ENCODE peak calls at places on chromosomes 4 and X, in seven cellular contexts. W is adrenal gland, D is Calu3, K is tibial artery, G is OCI-LY7, V is neural progenitor cell, O is thoracic aorta. C is an unnamed sample.

GRCh38 chrX:130756233-130756632 is 146.8 kb downstream of the ENOX2 start:
- DNase-seq in W (no peak), V (no peak), G (no peak), K (no peak), D (no peak), O (no peak), C (no peak)

GRCh38 chr4:1029957-1030520 is 18.6 kb downstream of the FGFRL1 start:
- DNase-seq in O (no peak), W (no peak), G (no peak), V (no peak), K (no peak), D (no peak), C (no peak)

GRCh38 chr4:110106946-110107325 is 91.5 kb downstream of the ELOVL6 start:
- DNase-seq in O (no peak), W (no peak), D (no peak), K (no peak), V (no peak), G (no peak), C (no peak)

GRCh38 chrX:46979340-46979739 is 67.1 kb downstream of the JADE3 start:
- DNase-seq in W (no peak), O (no peak), V (no peak), K (no peak), G (no peak), D (no peak), C (no peak)

GRCh38 chr4:4985844-4986243 is 33.4 kb downstream of the CYTL1 start:
- DNase-seq in W (no peak), O (no peak), D (no peak), K (no peak), V (peak; percentile 42), G (peak; percentile 8), C (no peak)

GRCh38 chr4:3193531-3194203 is 55.3 kb upstream of the MSANTD1 start:
- DNase-seq in G (peak; percentile 16), K (no peak), W (no peak), D (no peak), V (no peak), O (no peak), C (no peak)

GRCh38 chrX:136028383-136028984 is 43.2 kb downstream of the SLC9A6 start:
- DNase-seq in G (peak; percentile 43), W (no peak), V (peak; percentile 47), O (no peak), D (peak; percentile 2), K (no peak), C (no peak)

GRCh38 chr4:140071806-140072205 is 82.2 kb downstream of the MAML3 start:
- DNase-seq in D (peak; percentile 15), W (no peak), K (no peak), O (no peak), V (no peak), G (no peak), C (no peak)

GRCh38 chr4:188707036-188707435 is 567.8 kb downstream of the TRIML1 start:
- DNase-seq in K (no peak), W (peak; percentile 18), G (no peak), V (no peak), O (no peak), D (no peak), C (no peak)

GRCh38 chr4:121881213-121881612 is 10.9 kb upstream of the BBS7 start:
- DNase-seq in W (no peak), D (no peak), O (no peak), K (no peak), V (no peak), G (no peak), C (no peak)

GRCh38 chr4:185110375-185110823 is 32.7 kb upstream of the SLC25A4 start:
- DNase-seq in O (no peak), V (no peak), G (no peak), K (no peak), D (peak; percentile 54), W (no peak), C (no peak)

GRCh38 chrX:81414630-81415029 is 212.7 kb downstream of the SH3BGRL start:
- DNase-seq in G (no peak), O (no peak), K (no peak), W (no peak), D (no peak), V (no peak), C (no peak)
- TF ChIP-seq CTCF in G (peak; percentile 42), O (no peak), K (no peak), W (no peak), D (no peak), V (no peak), C (no peak)

GRCh38 chr4:33883111-33883510 is 2361.2 kb downstream of the ARAP2 start:
- DNase-seq in W (no peak), G (no peak), V (no peak), O (no peak), K (no peak), D (no peak), C (no peak)
- TF ChIP-seq CTCF in W (no peak), G (no peak), V (no peak), O (no peak), K (no peak), D (no peak), C (no peak)

DNA sequence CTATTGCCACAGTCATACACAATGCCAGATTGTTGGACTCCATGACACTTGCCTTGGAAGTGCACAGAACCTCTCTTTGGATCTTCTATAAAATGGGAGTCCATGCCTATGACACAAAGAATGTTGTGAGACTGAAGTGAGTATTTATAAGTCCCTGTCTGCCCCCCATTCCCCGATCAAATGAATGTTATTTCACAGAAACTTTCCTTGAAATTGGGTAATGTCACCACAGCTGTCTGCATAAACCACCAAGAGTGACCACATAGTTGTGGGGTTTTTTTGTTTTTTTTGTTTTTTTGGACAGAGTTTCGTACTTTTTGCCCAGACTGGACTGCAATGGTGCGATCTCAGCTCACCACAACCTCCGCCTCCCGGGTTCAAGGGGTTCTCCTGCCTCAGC is 27.1 kb upstream of the REST start:
- DNase-seq in V (no peak), W (no peak), G (no peak), D (no peak), O (no peak), K (no peak), C (no peak)
- TF ChIP-seq CTCF in V (no peak), W (no peak), G (no peak), D (no peak), O (no peak), K (no peak), C (no peak)

GRCh38 chrX:108947205-108947604 is 210.8 kb upstream of the IRS4 start:
- DNase-seq in G (no peak), D (no peak), K (no peak), O (no peak), V (peak; percentile 2), W (no peak), C (no peak)
- TF ChIP-seq CTCF in G (no peak), D (no peak), K (no peak), O (no peak), V (no peak), W (no peak), C (no peak)

C was measured in heart left ventricle.